ENCODE peak calls at places on chromosome 12, in five cellular contexts. S, X, Y, A and N are unnamed samples.

GRCh38 chr12:66195242-66195641 is 6.2 kb downstream of the IRAK3 start:
- DNase-seq in S (no peak), X (no peak), Y (no peak), A (no peak), N (no peak)

GRCh38 chr12:4440187-4440941 is 5.3 kb downstream of the FGF6 start:
- DNase-seq in S (no peak), X (no peak), Y (no peak), A (no peak), N (no peak)

GRCh38 chr12:7131502-7131866 is 1.3 kb downstream of the CLSTN3 start:
- DNase-seq in S (no peak), X (no peak), Y (no peak), A (no peak), N (no peak)

GRCh38 chr12:95396849-95397498 is 77.0 kb upstream of the METAP2 start:
- DNase-seq in S (no peak), X (no peak), Y (no peak), A (no peak), N (no peak)

GRCh38 chr12:44717612-44718011 is 158.5 kb downstream of the NELL2 start:
- DNase-seq in S (no peak), X (no peak), Y (no peak), A (no peak), N (no peak)

GRCh38 chr12:96623818-96624217 is 134.4 kb downstream of the CFAP54 start:
- DNase-seq in S (no peak), X (no peak), Y (no peak), A (no peak), N (no peak)

GRCh38 chr12:5745251-5745888 is 199.7 kb downstream of the ANO2 start:
- DNase-seq in S (peak), X (peak), Y (peak), A (no peak), N (peak)

GRCh38 chr12:46386877-46387629 is 14.5 kb upstream of the SLC38A2 start:
- DNase-seq in S (no peak), X (peak), Y (no peak), A (no peak), N (no peak)

GRCh38 chr12:64105026-64105425 is 117.1 kb downstream of the KICS2 start:
- DNase-seq in S (no peak), X (no peak), Y (no peak), A (no peak), N (no peak)

GRCh38 chr12:41882144-41882805 is 262.4 kb downstream of the GXYLT1 start:
- DNase-seq in S (no peak), X (no peak), Y (no peak), A (no peak), N (no peak)

GRCh38 chr12:54407183-54407905 is 11.7 kb downstream of the ITGA5 start:
- DNase-seq in S (no peak), X (no peak), Y (no peak), A (no peak), N (no peak)

GRCh38 chr12:111224196-111225066 is 144.5 kb downstream of the PHETA1 start:
- DNase-seq in S (no peak), X (peak), Y (no peak), A (no peak), N (no peak)

GRCh38 chr12:94263011-94263786 is 114.8 kb downstream of the PLXNC1 start:
- DNase-seq in S (no peak), X (peak), Y (peak), A (peak), N (no peak)

GRCh38 chr12:47852096-47852571 is 32.4 kb upstream of the HDAC7 start:
- DNase-seq in S (no peak), X (no peak), Y (no peak), A (no peak), N (peak)

GRCh38 chr12:3933074-3933818 is 60.0 kb upstream of the PARP11 start:
- DNase-seq in S (no peak), X (no peak), Y (no peak), A (no peak), N (no peak)

GRCh38 chr12:54749191-54749818 is 101.1 kb upstream of the DCD start:
- DNase-seq in S (peak), X (peak), Y (no peak), A (peak), N (peak)

GRCh38 chr12:124293286-124294003 is 1.4 kb upstream of the RFLNA start:
- DNase-seq in S (no peak), X (no peak), Y (no peak), A (no peak), N (no peak)

GRCh38 chr12:131950182-131950913 is 606 bp downstream of the EP400 start:
- DNase-seq in S (peak), X (peak), Y (peak), A (peak), N (peak)

GRCh38 chr12:41264281-41264680 is 76.2 kb downstream of the PDZRN4 start:
- DNase-seq in S (no peak), X (peak), Y (no peak), A (no peak), N (no peak)

GRCh38 chr12:84150226-84150625 is 762.4 kb downstream of the SLC6A15 start:
- DNase-seq in S (no peak), X (no peak), Y (no peak), A (no peak), N (no peak)

GRCh38 chr12:119198440-119198839 is 19.7 kb downstream of the HSPB8 start:
- DNase-seq in S (no peak), X (no peak), Y (no peak), A (no peak), N (no peak)

GRCh38 chr12:44357476-44357875 is 518.6 kb downstream of the NELL2 start:
- DNase-seq in S (no peak), X (no peak), Y (no peak), A (no peak), N (no peak)

GRCh38 chr12:51326762-51327439 is 2.9 kb upstream of the BIN2 start:
- DNase-seq in S (no peak), X (peak), Y (no peak), A (no peak), N (peak)

GRCh38 chr12:69254046-69254445 is 14.7 kb downstream of the CPSF6 start:
- DNase-seq in S (no peak), X (peak), Y (no peak), A (no peak), N (peak)

GRCh38 chr12:39613525-39613924 is 6.1 kb downstream of the ABCD2 start:
- DNase-seq in S (no peak), X (no peak), Y (no peak), A (no peak), N (no peak)

GRCh38 chr12:29782285-29782820 is 1.4 kb downstream of the TMTC1 start:
- DNase-seq in S (no peak), X (no peak), Y (no peak), A (no peak), N (no peak)

GRCh38 chr12:108484431-108484830 is 30.6 kb upstream of the FICD start:
- DNase-seq in S (no peak), X (no peak), Y (no peak), A (no peak), N (no peak)